ENCODE peak calls at places on chromosomes 5 and 9, in four cellular contexts. M, Q, Z and X are unnamed samples.

GRCh38 chr5:154761062-154761740 is 6.0 kb downstream of the LARP1 start:
- DNase-seq in M (no peak), Q (peak), Z (no peak), X (peak)

GRCh38 chr9:134591573-134591981 is 50.0 kb upstream of the COL5A1 start:
- DNase-seq in M (no peak), Q (no peak), Z (no peak), X (no peak)

GRCh38 chr5:160271396-160271795 is 41.0 kb downstream of the CCNJL start:
- DNase-seq in M (no peak), Q (no peak), Z (no peak), X (peak)

GRCh38 chr5:132073231-132074013 is at the start of gene CSF2:
- DNase-seq in M (no peak), Q (no peak), Z (no peak), X (no peak)

GRCh38 chr5:172800088-172800551 is 29.1 kb upstream of the DUSP1 start:
- DNase-seq in M (no peak), Q (no peak), Z (no peak), X (peak)

GRCh38 chr9:71941060-71941568 is 29.7 kb downstream of the C9orf85 start:
- DNase-seq in M (no peak), Q (no peak), Z (no peak), X (no peak)

GRCh38 chr9:133990366-133991210 is 1.5 kb downstream of the VAV2 start:
- DNase-seq in M (peak), Q (no peak), Z (peak), X (peak)

GRCh38 chr9:25724424-25724823 is 46.2 kb upstream of the TUSC1 start:
- DNase-seq in M (no peak), Q (no peak), Z (no peak), X (no peak)

GRCh38 chr5:155996123-155996522 is 330.8 kb upstream of the SGCD start:
- DNase-seq in M (no peak), Q (no peak), Z (no peak), X (no peak)

GRCh38 chr5:67773439-67773988 is 442.0 kb upstream of the PIK3R1 start:
- DNase-seq in M (no peak), Q (no peak), Z (no peak), X (no peak)

GRCh38 chr5:25850581-25850980 is 1187.8 kb downstream of the CDH9 start:
- DNase-seq in M (no peak), Q (no peak), Z (no peak), X (no peak)

GRCh38 chr5:79602884-79603283 is 9.4 kb upstream of the TENT2 start:
- DNase-seq in M (no peak), Q (no peak), Z (no peak), X (no peak)

GRCh38 chr9:86563350-86563749 is 209.1 kb upstream of the TUT7 start:
- DNase-seq in M (no peak), Q (no peak), Z (no peak), X (no peak)

GRCh38 chr9:14653511-14653910 is 39.7 kb downstream of the ZDHHC21 start:
- DNase-seq in M (no peak), Q (no peak), Z (no peak), X (no peak)

GRCh38 chr9:99103909-99104458 is 929 bp upstream of the TGFBR1 start:
- DNase-seq in M (no peak), Q (peak), Z (no peak), X (no peak)

GRCh38 chr5:1799110-1799601 is 481 bp downstream of the MRPL36 start:
- DNase-seq in M (no peak), Q (no peak), Z (no peak), X (no peak)